ENCODE peak calls at places on chromosome 11, in eight cellular contexts. Z, J, B, E, F, L, T and U are unnamed samples.

GRCh38 chr11:100676901-100677300 is 10.2 kb upstream of the ARHGAP42 start:
- DNase-seq in F (no peak), Z (no peak), J (no peak), B (no peak), L (no peak), E (no peak), T (no peak), U (no peak)

GRCh38 chr11:125373426-125374391 is 122.4 kb downstream of the FEZ1 start:
- DNase-seq in L (no peak), F (no peak), E (no peak), B (no peak), T (no peak), J (no peak), Z (no peak), U (no peak)

GRCh38 chr11:68968306-68969255 is 12.2 kb downstream of the MRGPRD start:
- DNase-seq in E (no peak), L (no peak), J (no peak), Z (no peak), B (no peak), T (no peak), F (no peak), U (no peak)

GRCh38 chr11:114774599-114775365 is 96.5 kb downstream of the NXPE2 start:
- DNase-seq in E (peak; percentile 40), L (no peak), J (peak; percentile 43), F (no peak), T (peak; percentile 53), Z (no peak), B (no peak), U (peak; percentile 79)

GRCh38 chr11:88410636-88411035 is 73.1 kb upstream of the CTSC start:
- DNase-seq in L (no peak), Z (no peak), J (no peak), F (no peak), T (no peak), E (no peak), B (no peak), U (no peak)

GRCh38 chr11:27081056-27081455 is 40.4 kb downstream of the BBOX1 start:
- DNase-seq in E (no peak), J (no peak), F (no peak), T (no peak), Z (no peak), L (no peak), B (no peak), U (no peak)

GRCh38 chr11:124174001-124174400 is 9.1 kb upstream of the OR10D3 start:
- DNase-seq in B (no peak), L (no peak), T (peak; percentile 51), E (no peak), Z (no peak), J (no peak), F (no peak), U (no peak)

GRCh38 chr11:124113890-124114289 is 1.4 kb upstream of the VWA5A start:
- DNase-seq in J (no peak), E (no peak), B (no peak), T (no peak), Z (no peak), F (no peak), L (no peak), U (no peak)

GRCh38 chr11:93169950-93170561 is 27.7 kb downstream of the SLC36A4 start:
- DNase-seq in E (peak; percentile 32), B (no peak), J (no peak), T (no peak), F (no peak), Z (no peak), L (no peak), U (no peak)

GRCh38 chr11:69864930-69865661 is 45.9 kb upstream of the FGF3 start:
- DNase-seq in T (no peak), J (no peak), E (no peak), B (no peak), Z (no peak), F (no peak), L (no peak), U (no peak)

GRCh38 chr11:42249401-42249800 is 789.9 kb upstream of the LRRC4C start:
- DNase-seq in B (no peak), J (no peak), L (no peak), F (no peak), E (no peak), T (no peak), Z (no peak), U (no peak)

GRCh38 chr11:74443071-74443864 is 24.1 kb downstream of the KCNE3 start:
- DNase-seq in T (no peak), E (no peak), F (no peak), J (no peak), L (no peak), B (no peak), Z (no peak), U (no peak)

GRCh38 chr11:5923789-5924188 is 18.3 kb upstream of the OR56A3 start:
- DNase-seq in B (no peak), L (no peak), J (no peak), E (no peak), Z (no peak), F (no peak), T (no peak), U (no peak)

GRCh38 chr11:2685566-2686359 is 14.0 kb downstream of the KCNQ1OT1 start:
- DNase-seq in T (no peak), L (no peak), J (no peak), B (no peak), F (no peak), Z (no peak), E (no peak), U (no peak)

GRCh38 chr11:12784987-12785386 is 110.8 kb downstream of the TEAD1 start:
- DNase-seq in L (no peak), F (no peak), T (no peak), B (no peak), E (no peak), J (peak; percentile 56), Z (no peak), U (no peak)

GRCh38 chr11:20873054-20873453 is 203.7 kb downstream of the NELL1 start:
- DNase-seq in B (no peak), F (no peak), Z (no peak), J (no peak), L (no peak), T (no peak), E (peak; percentile 24), U (no peak)